ENCODE peak calls at places on chromosomes 16 and 17, in seven cellular contexts. One of them, this sample, is unnamed. For H3K9me3, the result is how much of the 10 kb centered on the place peaks cover.

GRCh38 chr17:46117850-46118696 is 75.2 kb downstream of the KANSL1 start:
- DNase-seq in effector memory CD4-positive, alpha-beta T cell: no peak
- DNase-seq in psoas muscle: no peak
- DNase-seq in stomach: no peak
- DNase-seq in naive thymus-derived CD4-positive, alpha-beta T cell: no peak
- DNase-seq in thoracic aorta: no peak
- DNase-seq in upper lobe of right lung: no peak
- DNase-seq in this sample: no peak

GRCh38 chr16:20814761-20815160 is 8.4 kb downstream of the REXO5 start:
- DNase-seq in naive thymus-derived CD4-positive, alpha-beta T cell: no peak
- DNase-seq in psoas muscle: no peak
- DNase-seq in thoracic aorta: no peak
- DNase-seq in upper lobe of right lung: no peak
- DNase-seq in effector memory CD4-positive, alpha-beta T cell: no peak
- DNase-seq in stomach: no peak
- DNase-seq in this sample: no peak

GRCh38 chr17:58691701-58692238 is at the start of gene TEX14:
- DNase-seq in upper lobe of right lung: no peak
- DNase-seq in stomach: no peak
- DNase-seq in psoas muscle: no peak
- DNase-seq in effector memory CD4-positive, alpha-beta T cell: no peak
- DNase-seq in naive thymus-derived CD4-positive, alpha-beta T cell: no peak
- DNase-seq in thoracic aorta: no peak
- DNase-seq in this sample: no peak

GRCh38 chr16:26118575-26118974 is 426.8 kb downstream of the HS3ST4 start:
- DNase-seq in psoas muscle: no peak
- DNase-seq in effector memory CD4-positive, alpha-beta T cell: no peak
- DNase-seq in naive thymus-derived CD4-positive, alpha-beta T cell: no peak
- DNase-seq in stomach: no peak
- DNase-seq in thoracic aorta: no peak
- DNase-seq in upper lobe of right lung: no peak
- DNase-seq in this sample: no peak

GRCh38 chr17:77345260-77345910 is 204.6 kb downstream of the SEC14L1 start:
- DNase-seq in naive thymus-derived CD4-positive, alpha-beta T cell: peak
- DNase-seq in thoracic aorta: no peak
- DNase-seq in stomach: peak
- DNase-seq in effector memory CD4-positive, alpha-beta T cell: no peak
- DNase-seq in upper lobe of right lung: no peak
- DNase-seq in psoas muscle: peak
- DNase-seq in this sample: peak

GRCh38 chr17:55187371-55187770 is 77.4 kb upstream of the HLF start:
- DNase-seq in effector memory CD4-positive, alpha-beta T cell: no peak
- DNase-seq in naive thymus-derived CD4-positive, alpha-beta T cell: no peak
- DNase-seq in thoracic aorta: no peak
- DNase-seq in stomach: no peak
- DNase-seq in upper lobe of right lung: no peak
- DNase-seq in psoas muscle: no peak
- DNase-seq in this sample: no peak

GRCh38 chr16:53369921-53370320 is 64.3 kb upstream of the RBL2 start:
- DNase-seq in upper lobe of right lung: no peak
- DNase-seq in psoas muscle: no peak
- DNase-seq in thoracic aorta: no peak
- DNase-seq in naive thymus-derived CD4-positive, alpha-beta T cell: no peak
- DNase-seq in stomach: no peak
- DNase-seq in effector memory CD4-positive, alpha-beta T cell: no peak
- DNase-seq in this sample: no peak

GRCh38 chr17:6507535-6507934 is 48.8 kb downstream of the PITPNM3 start:
- DNase-seq in psoas muscle: no peak
- DNase-seq in stomach: no peak
- DNase-seq in upper lobe of right lung: peak
- DNase-seq in effector memory CD4-positive, alpha-beta T cell: no peak
- DNase-seq in naive thymus-derived CD4-positive, alpha-beta T cell: no peak
- DNase-seq in thoracic aorta: no peak
- DNase-seq in this sample: peak

GRCh38 chr16:81994485-81994884 is 16.8 kb downstream of the SDR42E1 start:
- DNase-seq in thoracic aorta: no peak
- DNase-seq in upper lobe of right lung: no peak
- DNase-seq in stomach: no peak
- DNase-seq in psoas muscle: no peak
- DNase-seq in naive thymus-derived CD4-positive, alpha-beta T cell: no peak
- DNase-seq in effector memory CD4-positive, alpha-beta T cell: no peak
- DNase-seq in this sample: no peak

GRCh38 chr17:15463363-15463762 is 4.1 kb downstream of the CDRT4 start:
- DNase-seq in effector memory CD4-positive, alpha-beta T cell: no peak
- DNase-seq in stomach: peak
- DNase-seq in thoracic aorta: no peak
- DNase-seq in upper lobe of right lung: no peak
- DNase-seq in psoas muscle: no peak
- DNase-seq in naive thymus-derived CD4-positive, alpha-beta T cell: no peak
- DNase-seq in this sample: peak

GRCh38 chr16:57866529-57866918 is 64.2 kb upstream of the KIFC3 start:
- DNase-seq in stomach: no peak
- DNase-seq in thoracic aorta: no peak
- DNase-seq in effector memory CD4-positive, alpha-beta T cell: no peak
- DNase-seq in psoas muscle: no peak
- DNase-seq in naive thymus-derived CD4-positive, alpha-beta T cell: no peak
- DNase-seq in upper lobe of right lung: no peak
- DNase-seq in this sample: no peak

GRCh38 chr17:77889135-77889505 is 69.4 kb upstream of the TNRC6C start:
- DNase-seq in effector memory CD4-positive, alpha-beta T cell: no peak
- DNase-seq in upper lobe of right lung: peak
- DNase-seq in psoas muscle: no peak
- DNase-seq in stomach: no peak
- DNase-seq in thoracic aorta: no peak
- DNase-seq in naive thymus-derived CD4-positive, alpha-beta T cell: no peak
- DNase-seq in this sample: no peak

GRCh38 chr16:48383877-48384304 is 1.3 kb downstream of the SIAH1 start:
- DNase-seq in upper lobe of right lung: no peak
- DNase-seq in thoracic aorta: no peak
- DNase-seq in stomach: no peak
- DNase-seq in psoas muscle: no peak
- DNase-seq in effector memory CD4-positive, alpha-beta T cell: no peak
- DNase-seq in naive thymus-derived CD4-positive, alpha-beta T cell: no peak
- DNase-seq in this sample: no peak

GRCh38 chr16:49472598-49472997 is 99.0 kb downstream of the C16orf78 start:
- DNase-seq in stomach: peak
- DNase-seq in psoas muscle: peak
- DNase-seq in thoracic aorta: no peak
- DNase-seq in naive thymus-derived CD4-positive, alpha-beta T cell: peak
- DNase-seq in effector memory CD4-positive, alpha-beta T cell: no peak
- DNase-seq in upper lobe of right lung: peak
- DNase-seq in this sample: peak

GRCh38 chr17:78112508-78113471 is 15.8 kb downstream of the TMC6 start:
- DNase-seq in effector memory CD4-positive, alpha-beta T cell: peak
- DNase-seq in psoas muscle: peak
- DNase-seq in thoracic aorta: no peak
- DNase-seq in stomach: peak
- DNase-seq in upper lobe of right lung: peak
- DNase-seq in naive thymus-derived CD4-positive, alpha-beta T cell: peak
- DNase-seq in this sample: peak

GRCh38 chr17:32486091-32486700 is 597 bp upstream of the CDK5R1 start:
- DNase-seq in thoracic aorta: peak
- DNase-seq in stomach: peak
- DNase-seq in naive thymus-derived CD4-positive, alpha-beta T cell: peak
- DNase-seq in effector memory CD4-positive, alpha-beta T cell: no peak
- DNase-seq in psoas muscle: peak
- DNase-seq in upper lobe of right lung: peak
- DNase-seq in this sample: no peak

GRCh38 chr16:8173111-8173644 is 417.1 kb downstream of the TMEM114 start:
- DNase-seq in stomach: peak
- DNase-seq in effector memory CD4-positive, alpha-beta T cell: no peak
- DNase-seq in thoracic aorta: no peak
- DNase-seq in naive thymus-derived CD4-positive, alpha-beta T cell: peak
- DNase-seq in psoas muscle: peak
- DNase-seq in upper lobe of right lung: peak
- DNase-seq in this sample: peak

GRCh38 chr16:3503513-3503912 is 2.7 kb downstream of the CLUAP1 start:
- DNase-seq in stomach: no peak
- DNase-seq in effector memory CD4-positive, alpha-beta T cell: peak
- DNase-seq in thoracic aorta: no peak
- DNase-seq in upper lobe of right lung: peak
- DNase-seq in psoas muscle: no peak
- DNase-seq in naive thymus-derived CD4-positive, alpha-beta T cell: peak
- DNase-seq in this sample: no peak

GRCh38 chr16:22217890-22218730 is 12.0 kb downstream of the EEF2K start:
- DNase-seq in thoracic aorta: no peak
- DNase-seq in naive thymus-derived CD4-positive, alpha-beta T cell: no peak
- DNase-seq in upper lobe of right lung: no peak
- DNase-seq in effector memory CD4-positive, alpha-beta T cell: no peak
- DNase-seq in psoas muscle: peak
- DNase-seq in stomach: no peak
- DNase-seq in this sample: peak

DNA sequence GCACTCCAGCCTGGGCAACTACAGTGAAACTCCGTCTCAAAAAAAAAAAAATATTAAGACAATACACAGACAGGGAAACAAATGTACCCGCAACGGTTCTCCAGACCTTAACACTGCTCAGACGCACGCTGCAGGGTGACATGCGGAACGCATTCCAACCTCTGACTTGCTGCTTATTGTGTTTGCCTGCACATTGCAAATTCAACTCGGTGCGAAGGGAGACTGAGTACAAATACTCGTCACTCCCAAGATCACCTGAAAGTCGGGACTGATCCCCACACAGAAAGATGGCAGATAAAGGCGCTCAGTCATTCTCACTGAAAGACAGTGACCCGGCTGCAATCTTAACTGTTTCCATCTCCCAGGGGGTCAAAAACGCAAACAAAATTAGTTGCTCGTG is 781 bp downstream of the CLCN7 start:
- DNase-seq in stomach: no peak
- DNase-seq in effector memory CD4-positive, alpha-beta T cell: no peak
- DNase-seq in psoas muscle: no peak
- DNase-seq in thoracic aorta: no peak
- DNase-seq in naive thymus-derived CD4-positive, alpha-beta T cell: no peak
- DNase-seq in upper lobe of right lung: no peak
- DNase-seq in this sample: no peak
- H3K27ac ChIP-seq in stomach: peak
- H3K27ac ChIP-seq in effector memory CD4-positive, alpha-beta T cell: peak
- H3K27ac ChIP-seq in psoas muscle: peak
- H3K27ac ChIP-seq in thoracic aorta: peak
- H3K27ac ChIP-seq in naive thymus-derived CD4-positive, alpha-beta T cell: peak
- H3K27ac ChIP-seq in upper lobe of right lung: peak
- H3K27ac ChIP-seq in this sample: peak

GRCh38 chr16:85759136-85759535 is 8.2 kb upstream of the C16orf74 start:
- DNase-seq in upper lobe of right lung: no peak
- DNase-seq in stomach: no peak
- DNase-seq in naive thymus-derived CD4-positive, alpha-beta T cell: no peak
- DNase-seq in thoracic aorta: no peak
- DNase-seq in effector memory CD4-positive, alpha-beta T cell: no peak
- DNase-seq in psoas muscle: no peak
- DNase-seq in this sample: no peak

GRCh38 chr16:85762970-85763369 is 12.1 kb upstream of the C16orf74 start:
- DNase-seq in effector memory CD4-positive, alpha-beta T cell: no peak
- DNase-seq in thoracic aorta: no peak
- DNase-seq in stomach: no peak
- DNase-seq in upper lobe of right lung: no peak
- DNase-seq in psoas muscle: no peak
- DNase-seq in naive thymus-derived CD4-positive, alpha-beta T cell: no peak
- DNase-seq in this sample: no peak

GRCh38 chr16:85761866-85762265 is 11.0 kb upstream of the C16orf74 start:
- DNase-seq in effector memory CD4-positive, alpha-beta T cell: no peak
- DNase-seq in psoas muscle: no peak
- DNase-seq in thoracic aorta: no peak
- DNase-seq in naive thymus-derived CD4-positive, alpha-beta T cell: no peak
- DNase-seq in stomach: no peak
- DNase-seq in upper lobe of right lung: no peak
- DNase-seq in this sample: no peak

GRCh38 chr16:85757341-85757822 is 6.5 kb upstream of the C16orf74 start:
- DNase-seq in naive thymus-derived CD4-positive, alpha-beta T cell: no peak
- DNase-seq in psoas muscle: no peak
- DNase-seq in upper lobe of right lung: no peak
- DNase-seq in effector memory CD4-positive, alpha-beta T cell: no peak
- DNase-seq in thoracic aorta: no peak
- DNase-seq in stomach: no peak
- DNase-seq in this sample: no peak

GRCh38 chr16:85759631-85760419 is 8.9 kb upstream of the C16orf74 start:
- DNase-seq in stomach: peak
- DNase-seq in effector memory CD4-positive, alpha-beta T cell: no peak
- DNase-seq in psoas muscle: peak
- DNase-seq in thoracic aorta: no peak
- DNase-seq in upper lobe of right lung: peak
- DNase-seq in naive thymus-derived CD4-positive, alpha-beta T cell: no peak
- DNase-seq in this sample: no peak
- H3K4me3 ChIP-seq in stomach: peak
- H3K4me3 ChIP-seq in effector memory CD4-positive, alpha-beta T cell: no peak
- H3K4me3 ChIP-seq in psoas muscle: no peak
- H3K4me3 ChIP-seq in thoracic aorta: no peak
- H3K4me3 ChIP-seq in upper lobe of right lung: no peak
- H3K4me3 ChIP-seq in naive thymus-derived CD4-positive, alpha-beta T cell: no peak
- H3K4me3 ChIP-seq in this sample: no peak

GRCh38 chr17:22272363-22273146 is 580.2 kb downstream of the KCNJ18 start:
- DNase-seq in upper lobe of right lung: peak
- DNase-seq in thoracic aorta: no peak
- DNase-seq in effector memory CD4-positive, alpha-beta T cell: no peak
- DNase-seq in stomach: no peak
- DNase-seq in naive thymus-derived CD4-positive, alpha-beta T cell: no peak
- DNase-seq in psoas muscle: no peak
- DNase-seq in this sample: no peak
- H3K9me3 ChIP-seq in upper lobe of right lung: under half
- H3K9me3 ChIP-seq in thoracic aorta: under half
- H3K9me3 ChIP-seq in effector memory CD4-positive, alpha-beta T cell: under half
- H3K9me3 ChIP-seq in stomach: under half
- H3K9me3 ChIP-seq in naive thymus-derived CD4-positive, alpha-beta T cell: under half
- H3K9me3 ChIP-seq in psoas muscle: under half
- H3K9me3 ChIP-seq in this sample: under half

GRCh38 chr16:67028555-67029248 is at the start of gene CBFB:
- DNase-seq in thoracic aorta: peak
- DNase-seq in upper lobe of right lung: peak
- DNase-seq in psoas muscle: peak
- DNase-seq in stomach: peak
- DNase-seq in effector memory CD4-positive, alpha-beta T cell: peak
- DNase-seq in naive thymus-derived CD4-positive, alpha-beta T cell: peak
- DNase-seq in this sample: peak

GRCh38 chr16:67029249-67030096 is 524 bp downstream of the CBFB start:
- DNase-seq in psoas muscle: peak
- DNase-seq in naive thymus-derived CD4-positive, alpha-beta T cell: peak
- DNase-seq in thoracic aorta: no peak
- DNase-seq in effector memory CD4-positive, alpha-beta T cell: peak
- DNase-seq in stomach: peak
- DNase-seq in upper lobe of right lung: peak
- DNase-seq in this sample: peak

GRCh38 chr16:67026570-67026969 is 2.4 kb upstream of the CBFB start:
- DNase-seq in upper lobe of right lung: peak
- DNase-seq in naive thymus-derived CD4-positive, alpha-beta T cell: peak
- DNase-seq in stomach: no peak
- DNase-seq in psoas muscle: no peak
- DNase-seq in thoracic aorta: no peak
- DNase-seq in effector memory CD4-positive, alpha-beta T cell: no peak
- DNase-seq in this sample: peak

GRCh38 chr16:67027046-67027445 is 1.9 kb upstream of the CBFB start:
- DNase-seq in thoracic aorta: no peak
- DNase-seq in stomach: no peak
- DNase-seq in naive thymus-derived CD4-positive, alpha-beta T cell: peak
- DNase-seq in upper lobe of right lung: peak
- DNase-seq in psoas muscle: no peak
- DNase-seq in effector memory CD4-positive, alpha-beta T cell: no peak
- DNase-seq in this sample: no peak

GRCh38 chr16:67028167-67028554 is 788 bp upstream of the CBFB start:
- DNase-seq in stomach: no peak
- DNase-seq in effector memory CD4-positive, alpha-beta T cell: no peak
- DNase-seq in psoas muscle: no peak
- DNase-seq in thoracic aorta: no peak
- DNase-seq in naive thymus-derived CD4-positive, alpha-beta T cell: no peak
- DNase-seq in upper lobe of right lung: no peak
- DNase-seq in this sample: no peak
- H3K27ac ChIP-seq in stomach: peak
- H3K27ac ChIP-seq in effector memory CD4-positive, alpha-beta T cell: peak
- H3K27ac ChIP-seq in psoas muscle: peak
- H3K27ac ChIP-seq in thoracic aorta: peak
- H3K27ac ChIP-seq in naive thymus-derived CD4-positive, alpha-beta T cell: peak
- H3K27ac ChIP-seq in upper lobe of right lung: peak
- H3K27ac ChIP-seq in this sample: peak

GRCh38 chr17:44628234-44629188 is 27.8 kb upstream of the MEIOC start:
- DNase-seq in effector memory CD4-positive, alpha-beta T cell: no peak
- DNase-seq in psoas muscle: peak
- DNase-seq in naive thymus-derived CD4-positive, alpha-beta T cell: no peak
- DNase-seq in upper lobe of right lung: no peak
- DNase-seq in thoracic aorta: no peak
- DNase-seq in stomach: no peak
- DNase-seq in this sample: no peak
- H3K4me3 ChIP-seq in effector memory CD4-positive, alpha-beta T cell: no peak
- H3K4me3 ChIP-seq in psoas muscle: peak
- H3K4me3 ChIP-seq in naive thymus-derived CD4-positive, alpha-beta T cell: no peak
- H3K4me3 ChIP-seq in upper lobe of right lung: peak
- H3K4me3 ChIP-seq in thoracic aorta: peak
- H3K4me3 ChIP-seq in stomach: no peak
- H3K4me3 ChIP-seq in this sample: no peak